ENCODE peak calls at places on chromosome 1, in five cellular contexts. W, X, T, G and P are unnamed samples. For H3K4me1, the result is how much of the 10 kb centered on the place peaks cover.

GRCh38 chr1:204885790-204886189 is 15.1 kb downstream of the NFASC start:
- ATAC-seq in W (no peak), X (no peak), T (peak), G (no peak), P (peak)

GRCh38 chr1:226882187-226882586 is 11.8 kb downstream of the PSEN2 start:
- ATAC-seq in W (no peak), X (no peak), T (no peak), G (no peak), P (no peak)

GRCh38 chr1:181604482-181604881 is 121.2 kb downstream of the CACNA1E start:
- ATAC-seq in W (no peak), X (no peak), T (peak), G (no peak), P (no peak)

GRCh38 chr1:248810727-248811513 is 14.8 kb downstream of the SH3BP5L start:
- ATAC-seq in W (no peak), X (no peak), T (no peak), G (no peak), P (peak)

GRCh38 chr1:86247553-86248279 is 91.1 kb upstream of the COL24A1 start:
- ATAC-seq in W (no peak), X (no peak), T (no peak), G (no peak), P (no peak)

GRCh38 chr1:171507435-171507834 is 22.1 kb downstream of the PRRC2C start:
- ATAC-seq in W (peak), X (no peak), T (no peak), G (no peak), P (no peak)

GRCh38 chr1:196651637-196652215 is at the start of gene CFH:
- ATAC-seq in W (peak), X (peak), T (peak), G (peak), P (peak)

GRCh38 chr1:119646521-119647227 is 1.4 kb downstream of the ZNF697 start:
- ATAC-seq in W (peak), X (no peak), T (no peak), G (no peak), P (no peak)

GRCh38 chr1:228009116-228009827 is 2.5 kb downstream of the WNT3A start:
- ATAC-seq in W (no peak), X (no peak), T (no peak), G (no peak), P (no peak)

GRCh38 chr1:42419449-42419848 is 36.4 kb downstream of the ZMYND12 start:
- ATAC-seq in W (no peak), X (no peak), T (peak), G (no peak), P (peak)

GRCh38 chr1:184866582-184866981 is 107.7 kb downstream of the NIBAN1 start:
- ATAC-seq in W (no peak), X (no peak), T (no peak), G (no peak), P (no peak)

GRCh38 chr1:240046000-240046399 is 45.7 kb upstream of the FMN2 start:
- ATAC-seq in W (no peak), X (no peak), T (no peak), G (no peak), P (no peak)

GRCh38 chr1:232987741-232988140 is 37.3 kb downstream of the NTPCR start:
- ATAC-seq in W (no peak), X (no peak), T (no peak), G (no peak), P (no peak)

GRCh38 chr1:54558434-54559030 is 10.5 kb downstream of the ACOT11 start:
- ATAC-seq in W (peak), X (no peak), T (no peak), G (no peak), P (no peak)

GRCh38 chr1:54557956-54558355 is 9.9 kb downstream of the ACOT11 start:
- ATAC-seq in W (no peak), X (no peak), T (no peak), G (no peak), P (peak)

GRCh38 chr1:54559111-54559548 is 11.1 kb downstream of the ACOT11 start:
- ATAC-seq in W (peak), X (no peak), T (peak), G (peak), P (no peak)

GRCh38 chr1:54556110-54556509 is 8.1 kb downstream of the ACOT11 start:
- ATAC-seq in W (no peak), X (no peak), T (no peak), G (no peak), P (no peak)

GRCh38 chr1:54559771-54560231 is 11.8 kb downstream of the ACOT11 start:
- ATAC-seq in W (no peak), X (no peak), T (peak), G (peak), P (peak)
- H3K4me1 ChIP-seq in W (under half), X (under half), T (under half), G (under half), P (under half)

GRCh38 chr1:201716742-201717135 is 112.2 kb upstream of the IPO9 start:
- ATAC-seq in W (no peak), X (no peak), T (no peak), G (no peak), P (no peak)
- H3K4me1 ChIP-seq in W (under half), X (under half), T (half or more), G (under half), P (half or more)

DNA sequence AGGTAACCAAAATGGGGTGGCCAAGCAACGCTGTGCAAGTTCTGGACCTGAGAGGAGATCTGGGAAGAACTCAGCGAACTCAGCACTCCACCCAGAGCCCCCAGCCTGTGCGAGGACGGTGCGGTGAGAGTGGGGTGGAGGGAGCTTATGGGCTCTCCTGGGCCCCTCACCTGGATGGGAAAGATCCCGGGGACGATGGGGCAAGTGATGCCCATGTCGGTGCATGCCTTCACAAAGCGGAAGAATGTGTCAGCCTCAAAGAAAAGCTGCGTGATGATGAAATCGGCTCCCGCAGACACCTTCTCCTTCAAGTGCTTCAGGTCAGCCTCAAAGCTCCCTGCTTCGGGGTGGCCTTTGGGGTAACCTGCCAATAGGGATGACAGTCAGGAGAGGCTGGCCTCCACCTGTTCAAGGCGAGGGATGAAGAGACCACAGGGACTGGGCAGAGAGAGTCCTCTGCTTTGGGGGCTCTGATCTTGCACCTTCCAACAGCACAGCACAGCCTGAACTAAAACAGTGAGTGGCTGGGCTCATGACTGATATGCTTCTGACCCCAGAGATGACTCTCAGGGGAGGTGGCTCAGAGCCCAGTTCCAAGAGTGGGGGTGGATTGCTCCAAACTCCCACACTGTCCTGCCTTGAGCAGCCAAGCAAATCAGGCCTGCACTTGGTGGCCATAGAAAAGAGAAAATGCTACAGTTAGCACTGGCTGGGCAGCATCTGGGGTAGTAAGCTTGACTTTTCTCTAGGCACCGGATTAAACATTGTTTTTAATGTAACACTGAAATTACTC is 9.5 kb downstream of the MTHFR start:
- ATAC-seq in W (peak), X (no peak), T (no peak), G (no peak), P (no peak)
- H3K4me1 ChIP-seq in W (half or more), X (under half), T (under half), G (under half), P (under half)

GRCh38 chr1:104341944-104342343 is 592.2 kb downstream of the AMY1C start:
- ATAC-seq in W (no peak), X (no peak), T (no peak), G (no peak), P (no peak)
- H3K4me1 ChIP-seq in W (under half), X (under half), T (under half), G (under half), P (under half)

DNA sequence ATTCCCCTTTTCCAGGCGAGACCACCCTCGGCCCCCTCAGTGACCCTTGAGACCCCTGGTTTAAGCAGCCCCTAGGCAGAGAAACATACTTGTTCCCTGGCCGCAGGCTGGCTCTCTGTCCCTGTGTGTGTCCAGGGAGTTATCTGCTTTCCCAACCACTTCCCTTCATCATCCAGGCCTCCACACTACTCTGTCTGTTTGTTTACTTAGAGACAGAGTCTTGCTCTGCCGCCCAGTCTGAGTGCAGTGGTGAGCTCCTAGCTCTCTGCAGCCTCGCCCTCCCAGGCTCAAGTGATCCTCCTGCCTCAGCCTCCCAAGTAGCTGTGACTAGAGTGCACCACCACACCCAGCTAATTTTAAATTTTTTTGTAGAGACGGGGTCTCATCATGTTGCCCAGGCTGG is 5.8 kb upstream of the VWA1 start:
- ATAC-seq in W (no peak), X (no peak), T (no peak), G (no peak), P (no peak)
- H3K4me1 ChIP-seq in W (under half), X (under half), T (half or more), G (under half), P (half or more)

GRCh38 chr1:230110971-230111370 is 43.9 kb downstream of the GALNT2 start:
- ATAC-seq in W (no peak), X (no peak), T (no peak), G (no peak), P (no peak)

GRCh38 chr1:230109871-230110667 is 43.0 kb downstream of the GALNT2 start:
- ATAC-seq in W (peak), X (no peak), T (peak), G (no peak), P (no peak)

GRCh38 chr1:230107941-230108340 is 40.9 kb downstream of the GALNT2 start:
- ATAC-seq in W (no peak), X (no peak), T (no peak), G (no peak), P (no peak)

GRCh38 chr1:230109066-230109465 is 42.0 kb downstream of the GALNT2 start:
- ATAC-seq in W (no peak), X (no peak), T (no peak), G (no peak), P (no peak)

DNA sequence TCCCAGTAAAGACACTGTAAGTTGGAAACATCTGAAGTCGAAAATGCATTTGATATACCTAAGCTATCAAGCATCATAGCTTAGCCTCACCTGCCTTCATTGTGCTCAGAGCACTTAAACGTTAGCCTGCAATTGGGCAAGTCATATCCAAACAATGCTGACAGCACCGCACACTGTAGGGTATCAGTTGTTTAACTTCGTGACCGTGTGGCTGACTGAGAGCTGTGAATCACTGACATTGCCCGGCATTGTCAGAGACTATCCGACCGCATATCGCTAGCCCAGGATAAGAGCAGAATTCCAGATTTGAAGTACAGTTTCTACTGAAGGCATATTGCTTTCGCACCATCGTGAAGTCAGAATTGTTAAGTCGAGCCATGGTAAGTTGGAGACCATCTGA is 41.5 kb downstream of the GALNT2 start:
- ATAC-seq in W (no peak), X (no peak), T (no peak), G (no peak), P (no peak)
- H3K4me1 ChIP-seq in W (under half), X (under half), T (half or more), G (under half), P (half or more)